ENCODE peak calls at places on chromosomes 5 and 9, in four cellular contexts. One of them, this sample, is unnamed. For H3K36me3, the result is how much of the 10 kb centered on the place peaks cover.

GRCh38 chr9:125997510-125997823 is 250.3 kb downstream of the PBX3 start:
- DNase-seq in ovary: no peak
- DNase-seq in esophagus squamous epithelium: no peak
- DNase-seq in breast epithelium: no peak
- DNase-seq in this sample: peak

GRCh38 chr5:151092750-151093149 is 11.9 kb upstream of the TNIP1 start:
- DNase-seq in breast epithelium: no peak
- DNase-seq in esophagus squamous epithelium: no peak
- DNase-seq in ovary: no peak
- DNase-seq in this sample: peak

GRCh38 chr5:53116597-53116996 is 7.0 kb upstream of the MOCS2 start:
- DNase-seq in breast epithelium: no peak
- DNase-seq in ovary: no peak
- DNase-seq in esophagus squamous epithelium: no peak
- DNase-seq in this sample: no peak

GRCh38 chr5:82440041-82440440 is 161.9 kb upstream of the RPS23 start:
- DNase-seq in esophagus squamous epithelium: no peak
- DNase-seq in ovary: no peak
- DNase-seq in breast epithelium: no peak
- DNase-seq in this sample: no peak

GRCh38 chr5:9441610-9442009 is 104.3 kb downstream of the SEMA5A start:
- DNase-seq in ovary: no peak
- DNase-seq in esophagus squamous epithelium: no peak
- DNase-seq in breast epithelium: no peak
- DNase-seq in this sample: no peak

GRCh38 chr9:93670208-93671029 is 94.0 kb downstream of the PHF2 start:
- DNase-seq in ovary: peak
- DNase-seq in esophagus squamous epithelium: no peak
- DNase-seq in breast epithelium: peak
- DNase-seq in this sample: no peak

GRCh38 chr9:86705474-86705873 is 241.8 kb downstream of the GAS1 start:
- DNase-seq in esophagus squamous epithelium: no peak
- DNase-seq in ovary: no peak
- DNase-seq in breast epithelium: no peak
- DNase-seq in this sample: no peak

GRCh38 chr5:101364469-101364868 is 461.4 kb upstream of the ST8SIA4 start:
- DNase-seq in ovary: no peak
- DNase-seq in esophagus squamous epithelium: no peak
- DNase-seq in breast epithelium: peak
- DNase-seq in this sample: no peak

GRCh38 chr5:13348568-13348967 is 595.9 kb downstream of the DNAH5 start:
- DNase-seq in esophagus squamous epithelium: no peak
- DNase-seq in breast epithelium: no peak
- DNase-seq in ovary: no peak
- DNase-seq in this sample: no peak

GRCh38 chr9:96621619-96622018 is 2.0 kb upstream of the CDC14B start:
- DNase-seq in ovary: no peak
- DNase-seq in breast epithelium: no peak
- DNase-seq in esophagus squamous epithelium: no peak
- DNase-seq in this sample: no peak

GRCh38 chr5:82074968-82075367 is 103.1 kb downstream of the ATG10 start:
- DNase-seq in breast epithelium: no peak
- DNase-seq in esophagus squamous epithelium: no peak
- DNase-seq in ovary: no peak
- DNase-seq in this sample: no peak

GRCh38 chr5:9431151-9431495 is 114.8 kb downstream of the SEMA5A start:
- DNase-seq in breast epithelium: no peak
- DNase-seq in ovary: no peak
- DNase-seq in esophagus squamous epithelium: no peak
- DNase-seq in this sample: no peak

GRCh38 chr9:22722492-22722891 is 275.9 kb downstream of the DMRTA1 start:
- DNase-seq in esophagus squamous epithelium: no peak
- DNase-seq in breast epithelium: no peak
- DNase-seq in ovary: no peak
- DNase-seq in this sample: no peak

GRCh38 chr5:126961702-126962101 is 68.7 kb downstream of the MARCHF3 start:
- DNase-seq in breast epithelium: no peak
- DNase-seq in esophagus squamous epithelium: no peak
- DNase-seq in ovary: no peak
- DNase-seq in this sample: no peak

GRCh38 chr5:17990168-17990567 is 355.9 kb downstream of the TAF11L14 start:
- DNase-seq in breast epithelium: no peak
- DNase-seq in esophagus squamous epithelium: no peak
- DNase-seq in ovary: no peak
- DNase-seq in this sample: no peak

GRCh38 chr5:147382776-147383175 is 127.1 kb downstream of the DPYSL3 start:
- DNase-seq in esophagus squamous epithelium: no peak
- DNase-seq in breast epithelium: no peak
- DNase-seq in ovary: no peak
- DNase-seq in this sample: no peak

GRCh38 chr9:69273162-69273561 is 51.9 kb upstream of the ENTREP1 start:
- DNase-seq in breast epithelium: no peak
- DNase-seq in ovary: no peak
- DNase-seq in esophagus squamous epithelium: no peak
- DNase-seq in this sample: no peak

GRCh38 chr9:109228093-109228642 is 61.1 kb upstream of the FRRS1L start:
- DNase-seq in breast epithelium: no peak
- DNase-seq in esophagus squamous epithelium: no peak
- DNase-seq in ovary: no peak
- DNase-seq in this sample: no peak

GRCh38 chr5:97141031-97141430 is 1.4 kb downstream of the LIX1 start:
- DNase-seq in esophagus squamous epithelium: no peak
- DNase-seq in ovary: no peak
- DNase-seq in breast epithelium: no peak
- DNase-seq in this sample: no peak

GRCh38 chr5:163434410-163434866 is 3.0 kb upstream of the CCNG1 start:
- DNase-seq in ovary: peak
- DNase-seq in breast epithelium: no peak
- DNase-seq in esophagus squamous epithelium: no peak
- DNase-seq in this sample: no peak

GRCh38 chr9:124217839-124218437 is 39.8 kb upstream of the NEK6 start:
- DNase-seq in esophagus squamous epithelium: no peak
- DNase-seq in breast epithelium: no peak
- DNase-seq in ovary: no peak
- DNase-seq in this sample: no peak

GRCh38 chr5:126339215-126339805 is 83.9 kb upstream of the GRAMD2B start:
- DNase-seq in esophagus squamous epithelium: no peak
- DNase-seq in ovary: peak
- DNase-seq in breast epithelium: peak
- DNase-seq in this sample: peak

GRCh38 chr9:101362450-101362849 is 22.4 kb downstream of the BAAT start:
- DNase-seq in breast epithelium: no peak
- DNase-seq in ovary: no peak
- DNase-seq in esophagus squamous epithelium: no peak
- DNase-seq in this sample: no peak

GRCh38 chr9:2824564-2824963 is 19.3 kb downstream of the PUM3 start:
- DNase-seq in esophagus squamous epithelium: no peak
- DNase-seq in breast epithelium: no peak
- DNase-seq in ovary: no peak
- DNase-seq in this sample: no peak

GRCh38 chr9:129611302-129611800 is 9.6 kb downstream of the C9orf50 start:
- DNase-seq in ovary: no peak
- DNase-seq in breast epithelium: no peak
- DNase-seq in esophagus squamous epithelium: no peak
- DNase-seq in this sample: no peak

GRCh38 chr9:138118601-138119071 is 241.1 kb downstream of the CACNA1B start:
- DNase-seq in esophagus squamous epithelium: no peak
- DNase-seq in ovary: no peak
- DNase-seq in breast epithelium: no peak
- DNase-seq in this sample: no peak

GRCh38 chr5:101473483-101473882 is 570.4 kb upstream of the ST8SIA4 start:
- DNase-seq in ovary: no peak
- DNase-seq in breast epithelium: no peak
- DNase-seq in esophagus squamous epithelium: no peak
- DNase-seq in this sample: no peak

GRCh38 chr9:6584881-6585597 is 60.5 kb downstream of the GLDC start:
- DNase-seq in ovary: no peak
- DNase-seq in breast epithelium: no peak
- DNase-seq in esophagus squamous epithelium: no peak
- DNase-seq in this sample: no peak

GRCh38 chr5:74143724-74144330 is 496.7 kb downstream of the ENC1 start:
- DNase-seq in ovary: peak
- DNase-seq in esophagus squamous epithelium: no peak
- DNase-seq in breast epithelium: no peak
- DNase-seq in this sample: no peak

GRCh38 chr9:114551750-114552685 is 35.6 kb upstream of the ATP6V1G1 start:
- DNase-seq in esophagus squamous epithelium: no peak
- DNase-seq in breast epithelium: peak
- DNase-seq in ovary: peak
- DNase-seq in this sample: peak

GRCh38 chr5:102528600-102528999 is 29.8 kb upstream of the SLCO6A1 start:
- DNase-seq in breast epithelium: no peak
- DNase-seq in ovary: no peak
- DNase-seq in esophagus squamous epithelium: no peak
- DNase-seq in this sample: no peak

GRCh38 chr9:134365791-134366222 is 39.6 kb downstream of the RXRA start:
- DNase-seq in ovary: peak
- DNase-seq in breast epithelium: peak
- DNase-seq in esophagus squamous epithelium: no peak
- DNase-seq in this sample: no peak

GRCh38 chr5:171415115-171415730 is 4.2 kb upstream of the FGF18 start:
- DNase-seq in breast epithelium: peak
- DNase-seq in ovary: no peak
- DNase-seq in esophagus squamous epithelium: no peak
- DNase-seq in this sample: no peak

DNA sequence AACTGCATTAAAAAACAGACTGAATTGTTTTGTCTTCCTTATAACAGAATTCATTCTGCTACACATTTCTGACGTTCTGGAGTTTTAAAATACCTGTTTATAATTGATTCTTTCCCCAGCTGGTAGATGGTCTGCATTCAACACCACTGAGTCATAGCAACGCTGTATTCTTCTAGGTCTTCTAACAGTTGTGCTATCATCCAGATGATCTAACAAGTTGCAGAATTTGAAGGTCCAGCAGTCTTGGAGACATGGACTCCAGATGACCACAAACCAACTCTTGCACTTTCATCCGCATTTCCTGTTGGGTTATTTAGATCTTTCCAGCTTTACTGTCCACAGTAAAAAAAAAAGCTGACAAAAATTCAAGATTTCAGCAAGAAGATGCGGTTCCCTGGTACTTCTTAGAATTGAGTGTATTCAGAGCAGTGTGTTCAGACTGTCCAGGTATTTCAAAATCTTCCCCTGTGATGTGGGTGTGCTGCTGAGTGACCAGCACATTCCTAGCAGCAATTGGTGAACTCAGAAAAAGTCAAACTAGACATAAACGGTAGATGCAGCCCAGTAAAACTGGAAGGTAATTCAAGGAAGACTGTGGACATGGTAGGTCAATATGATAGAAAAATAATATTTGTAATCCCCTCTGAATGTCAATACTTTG is 50.2 kb downstream of the CSNK1A1 start:
- DNase-seq in esophagus squamous epithelium: no peak
- DNase-seq in breast epithelium: no peak
- DNase-seq in ovary: no peak
- DNase-seq in this sample: no peak
- H3K36me3 ChIP-seq in esophagus squamous epithelium: under half
- H3K36me3 ChIP-seq in breast epithelium: under half
- H3K36me3 ChIP-seq in ovary: under half
- H3K36me3 ChIP-seq in this sample: under half

DNA sequence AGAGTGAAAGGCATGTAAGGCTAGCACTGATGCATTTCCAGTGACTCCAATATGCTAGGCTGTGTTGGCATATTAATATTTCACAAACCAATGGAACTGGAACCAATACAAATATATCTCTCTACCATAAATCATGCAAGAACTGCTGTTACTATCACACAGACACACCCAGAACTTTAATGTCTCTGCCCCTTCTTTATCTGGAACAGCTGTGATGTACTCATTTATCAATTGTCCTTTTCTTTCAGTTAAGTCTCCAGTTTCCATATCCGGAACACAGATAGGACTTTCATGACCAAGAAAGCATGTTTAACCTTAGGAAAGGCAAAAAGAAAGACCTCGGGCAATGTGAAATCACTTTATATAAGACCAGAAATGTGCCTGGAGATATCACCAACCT is 70.3 kb downstream of the SPTLC1 start:
- DNase-seq in esophagus squamous epithelium: no peak
- DNase-seq in ovary: no peak
- DNase-seq in breast epithelium: no peak
- DNase-seq in this sample: no peak
- H3K36me3 ChIP-seq in esophagus squamous epithelium: under half
- H3K36me3 ChIP-seq in ovary: under half
- H3K36me3 ChIP-seq in breast epithelium: under half
- H3K36me3 ChIP-seq in this sample: under half

GRCh38 chr5:95487880-95488279 is 66.9 kb downstream of the SKIC3 start:
- DNase-seq in ovary: no peak
- DNase-seq in breast epithelium: no peak
- DNase-seq in esophagus squamous epithelium: no peak
- DNase-seq in this sample: no peak

GRCh38 chr5:95486185-95486584 is 68.6 kb downstream of the SKIC3 start:
- DNase-seq in breast epithelium: no peak
- DNase-seq in ovary: no peak
- DNase-seq in esophagus squamous epithelium: no peak
- DNase-seq in this sample: no peak

DNA sequence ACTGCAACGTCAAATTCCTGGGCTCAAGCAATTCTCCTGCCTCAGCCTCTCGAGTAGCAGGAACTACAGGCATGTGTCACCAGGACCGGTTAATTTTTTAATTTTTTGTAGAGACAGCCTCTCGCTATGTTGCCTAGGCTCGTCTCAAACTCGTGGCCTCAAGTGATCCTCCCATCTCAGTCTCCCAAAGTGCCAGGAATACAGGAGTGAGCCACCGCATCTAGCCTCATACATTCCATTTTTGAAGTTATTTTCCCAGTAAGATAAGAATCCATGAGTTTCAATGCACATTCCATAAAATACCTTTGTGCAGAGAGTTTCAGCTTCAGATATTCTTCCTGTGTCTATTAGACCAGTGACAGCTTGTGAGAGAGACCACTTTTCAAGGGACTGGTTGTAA is 70.4 kb downstream of the SKIC3 start:
- DNase-seq in esophagus squamous epithelium: no peak
- DNase-seq in ovary: no peak
- DNase-seq in breast epithelium: no peak
- DNase-seq in this sample: no peak
- H3K36me3 ChIP-seq in esophagus squamous epithelium: under half
- H3K36me3 ChIP-seq in ovary: under half
- H3K36me3 ChIP-seq in breast epithelium: under half
- H3K36me3 ChIP-seq in this sample: under half

DNA sequence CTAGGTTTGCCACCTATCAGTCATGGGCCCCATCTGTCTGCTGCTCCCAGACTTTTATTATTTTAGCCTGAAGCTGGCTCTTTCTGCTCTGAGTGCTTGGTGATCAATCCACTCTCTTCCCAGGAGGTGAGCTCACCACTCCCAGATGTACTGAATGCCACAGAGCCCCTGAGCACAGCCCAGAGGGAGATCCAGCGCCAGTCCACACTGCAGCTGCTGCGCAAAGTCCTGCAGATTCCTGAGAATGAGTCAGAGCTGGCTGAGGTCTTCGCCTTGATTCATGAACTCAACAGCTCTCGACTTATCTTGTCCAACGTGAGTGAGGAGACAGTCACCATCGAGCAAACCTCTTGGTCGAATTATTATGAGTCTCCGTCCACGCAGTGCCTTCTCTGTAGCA is 36.0 kb downstream of the HMGXB3 start:
- DNase-seq in esophagus squamous epithelium: no peak
- DNase-seq in ovary: no peak
- DNase-seq in breast epithelium: no peak
- DNase-seq in this sample: no peak
- H3K36me3 ChIP-seq in esophagus squamous epithelium: under half
- H3K36me3 ChIP-seq in ovary: under half
- H3K36me3 ChIP-seq in breast epithelium: under half
- H3K36me3 ChIP-seq in this sample: under half

GRCh38 chr5:32103521-32103920 is 70.6 kb downstream of the GOLPH3 start:
- DNase-seq in esophagus squamous epithelium: no peak
- DNase-seq in breast epithelium: no peak
- DNase-seq in ovary: no peak
- DNase-seq in this sample: no peak
- H3K36me3 ChIP-seq in esophagus squamous epithelium: under half
- H3K36me3 ChIP-seq in breast epithelium: under half
- H3K36me3 ChIP-seq in ovary: under half
- H3K36me3 ChIP-seq in this sample: under half

This sample was measured in lung.